ENCODE peak calls at places on chromosomes 6 and 20, in four cellular contexts. One of them, this sample, is unnamed.

GRCh38 chr6:56497270-56497669 is 145.4 kb downstream of the DST start:
- DNase-seq in lower leg skin: no peak
- DNase-seq in BE2C: no peak
- DNase-seq in PC-9: no peak
- DNase-seq in this sample: no peak

GRCh38 chr20:19381947-19382346 is 169.5 kb downstream of the SLC24A3 start:
- DNase-seq in lower leg skin: no peak
- DNase-seq in PC-9: no peak
- DNase-seq in BE2C: no peak
- DNase-seq in this sample: no peak

GRCh38 chr6:48747040-48747439 is 636.0 kb upstream of the PTCHD4 start:
- DNase-seq in PC-9: peak
- DNase-seq in BE2C: no peak
- DNase-seq in lower leg skin: no peak
- DNase-seq in this sample: no peak

GRCh38 chr6:18148304-18149025 is 6.4 kb downstream of the TPMT start:
- DNase-seq in lower leg skin: no peak
- DNase-seq in BE2C: no peak
- DNase-seq in PC-9: peak
- DNase-seq in this sample: no peak

GRCh38 chr20:5665417-5665816 is 84.8 kb upstream of the SHLD1 start:
- DNase-seq in BE2C: no peak
- DNase-seq in lower leg skin: no peak
- DNase-seq in PC-9: no peak
- DNase-seq in this sample: no peak

GRCh38 chr20:2101057-2101934 is at the start of gene STK35:
- DNase-seq in lower leg skin: peak
- DNase-seq in PC-9: peak
- DNase-seq in BE2C: no peak
- DNase-seq in this sample: peak

GRCh38 chr6:10048370-10049297 is 366.2 kb downstream of the TFAP2A start:
- DNase-seq in BE2C: no peak
- DNase-seq in lower leg skin: no peak
- DNase-seq in PC-9: peak
- DNase-seq in this sample: no peak

GRCh38 chr6:158020272-158020711 is 38.6 kb downstream of the SYNJ2 start:
- DNase-seq in lower leg skin: no peak
- DNase-seq in BE2C: no peak
- DNase-seq in PC-9: no peak
- DNase-seq in this sample: no peak

GRCh38 chr6:135936606-135937005 is 85.1 kb downstream of the PDE7B start:
- DNase-seq in BE2C: no peak
- DNase-seq in lower leg skin: no peak
- DNase-seq in PC-9: peak
- DNase-seq in this sample: no peak

GRCh38 chr6:4931530-4932505 is 72.0 kb downstream of the RPP40 start:
- DNase-seq in BE2C: no peak
- DNase-seq in lower leg skin: no peak
- DNase-seq in PC-9: peak
- DNase-seq in this sample: no peak

GRCh38 chr6:168418151-168418551 is 22.8 kb upstream of the SMOC2 start:
- DNase-seq in PC-9: no peak
- DNase-seq in lower leg skin: no peak
- DNase-seq in BE2C: no peak
- DNase-seq in this sample: no peak

DNA sequence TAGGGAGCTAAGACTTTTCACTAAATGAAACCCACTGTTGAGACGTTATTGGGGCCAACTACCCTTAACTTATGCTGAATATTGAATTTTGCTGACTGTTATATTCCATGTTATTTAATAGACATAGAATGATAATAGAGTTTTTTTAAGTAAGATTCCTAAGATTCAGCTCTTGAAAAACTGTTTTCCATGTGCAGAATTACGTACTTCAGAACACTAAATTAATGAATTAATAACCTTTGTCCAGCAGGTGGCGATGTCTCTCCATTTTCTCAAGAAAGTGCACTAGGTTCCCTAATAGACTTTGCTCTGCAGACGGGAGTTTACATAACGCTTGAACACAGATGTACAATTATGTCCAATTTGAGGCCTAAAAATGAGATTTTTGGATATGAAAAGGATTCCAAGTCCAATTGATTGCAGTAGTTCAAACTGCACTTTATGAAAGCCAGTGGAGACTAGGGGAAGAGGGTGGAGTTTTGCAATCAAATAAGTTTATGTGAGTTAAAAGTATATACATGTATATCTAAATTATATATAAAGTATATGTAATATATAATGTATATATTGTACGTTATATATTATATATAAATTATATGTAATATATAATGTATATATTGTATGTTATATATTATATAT is 282.1 kb downstream of the UST start:
- DNase-seq in PC-9: peak
- DNase-seq in BE2C: peak
- DNase-seq in lower leg skin: no peak
- DNase-seq in this sample: peak
- TF ChIP-seq CTCF in PC-9: peak
- TF ChIP-seq CTCF in BE2C: peak
- TF ChIP-seq CTCF in lower leg skin: no peak
- TF ChIP-seq CTCF in this sample: peak

DNA sequence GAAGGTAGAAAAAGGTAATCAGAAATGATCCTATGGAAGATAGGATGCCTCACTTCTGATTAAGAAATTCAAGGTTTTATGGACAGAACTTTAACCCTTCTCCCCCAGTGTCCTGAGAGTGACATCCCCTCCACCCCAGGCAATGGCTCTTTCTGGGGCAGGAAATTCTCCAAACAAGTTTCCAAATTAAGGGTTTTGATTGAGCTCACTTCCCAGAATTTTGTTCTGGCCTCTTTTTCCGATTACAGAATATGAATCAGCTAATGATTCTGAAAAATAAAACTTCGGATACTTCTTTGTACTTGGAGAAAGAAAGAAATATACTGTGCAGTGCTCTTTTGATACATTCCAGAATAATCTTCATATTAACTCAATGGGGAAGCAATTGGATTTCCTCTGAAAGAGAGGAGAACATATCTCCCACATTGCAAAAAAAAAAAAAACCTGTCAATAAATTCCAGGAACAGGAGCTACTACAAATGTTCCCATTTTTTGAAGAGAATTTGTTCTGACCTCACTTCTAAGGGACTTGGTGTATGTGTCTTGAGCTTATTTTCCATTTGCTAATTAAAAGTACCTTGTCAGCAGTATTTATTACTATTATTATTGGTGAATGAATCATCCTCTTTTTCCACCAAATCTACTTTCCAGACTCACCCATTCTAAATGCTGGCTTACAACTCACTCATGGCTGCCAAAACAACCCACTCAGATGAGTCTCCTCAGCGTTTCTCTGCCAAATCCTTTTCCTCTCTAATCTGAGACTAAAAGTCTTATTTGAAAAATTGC is 33.0 kb upstream of the TASP1 start:
- DNase-seq in lower leg skin: no peak
- DNase-seq in PC-9: no peak
- DNase-seq in BE2C: no peak
- DNase-seq in this sample: no peak
- TF ChIP-seq CTCF in lower leg skin: no peak
- TF ChIP-seq CTCF in PC-9: no peak
- TF ChIP-seq CTCF in BE2C: no peak
- TF ChIP-seq CTCF in this sample: no peak

GRCh38 chr20:15705975-15706374 is 867.3 kb downstream of the KIF16B start:
- DNase-seq in PC-9: no peak
- DNase-seq in BE2C: no peak
- DNase-seq in lower leg skin: no peak
- DNase-seq in this sample: no peak

GRCh38 chr20:15703171-15703911 is 869.9 kb downstream of the KIF16B start:
- DNase-seq in lower leg skin: no peak
- DNase-seq in BE2C: no peak
- DNase-seq in PC-9: peak
- DNase-seq in this sample: peak

GRCh38 chr20:15711177-15711576 is 862.1 kb downstream of the KIF16B start:
- DNase-seq in PC-9: no peak
- DNase-seq in lower leg skin: no peak
- DNase-seq in BE2C: no peak
- DNase-seq in this sample: no peak

GRCh38 chr20:15706719-15707118 is 866.5 kb downstream of the KIF16B start:
- DNase-seq in PC-9: no peak
- DNase-seq in BE2C: no peak
- DNase-seq in lower leg skin: no peak
- DNase-seq in this sample: no peak

GRCh38 chr20:15708984-15709598 is 864.2 kb downstream of the KIF16B start:
- DNase-seq in PC-9: no peak
- DNase-seq in lower leg skin: no peak
- DNase-seq in BE2C: peak
- DNase-seq in this sample: peak
- TF ChIP-seq CTCF in PC-9: peak
- TF ChIP-seq CTCF in lower leg skin: no peak
- TF ChIP-seq CTCF in BE2C: peak
- TF ChIP-seq CTCF in this sample: peak

DNA sequence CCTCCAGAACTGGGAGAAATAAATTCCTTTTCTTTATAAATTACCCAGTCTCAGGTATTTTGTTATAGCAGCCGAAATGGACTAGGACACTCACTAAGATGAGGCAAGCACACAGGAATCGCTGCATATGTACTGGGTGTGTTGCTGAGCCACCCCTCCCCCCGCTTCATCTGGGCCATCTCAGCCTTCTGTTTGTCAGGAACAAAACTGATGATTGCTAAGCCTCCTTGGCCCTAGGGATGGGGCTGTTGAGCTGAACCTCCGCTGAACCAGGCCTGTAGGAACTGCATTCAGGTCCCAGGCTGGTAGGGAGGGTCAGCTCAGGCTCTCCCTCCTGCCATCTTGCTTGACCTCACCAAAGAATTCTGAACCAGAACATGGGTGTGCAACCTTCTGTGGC is 108.6 kb downstream of the MAP3K7 start:
- DNase-seq in PC-9: no peak
- DNase-seq in BE2C: no peak
- DNase-seq in lower leg skin: no peak
- DNase-seq in this sample: no peak
- TF ChIP-seq CTCF in PC-9: no peak
- TF ChIP-seq CTCF in BE2C: no peak
- TF ChIP-seq CTCF in lower leg skin: no peak
- TF ChIP-seq CTCF in this sample: no peak

DNA sequence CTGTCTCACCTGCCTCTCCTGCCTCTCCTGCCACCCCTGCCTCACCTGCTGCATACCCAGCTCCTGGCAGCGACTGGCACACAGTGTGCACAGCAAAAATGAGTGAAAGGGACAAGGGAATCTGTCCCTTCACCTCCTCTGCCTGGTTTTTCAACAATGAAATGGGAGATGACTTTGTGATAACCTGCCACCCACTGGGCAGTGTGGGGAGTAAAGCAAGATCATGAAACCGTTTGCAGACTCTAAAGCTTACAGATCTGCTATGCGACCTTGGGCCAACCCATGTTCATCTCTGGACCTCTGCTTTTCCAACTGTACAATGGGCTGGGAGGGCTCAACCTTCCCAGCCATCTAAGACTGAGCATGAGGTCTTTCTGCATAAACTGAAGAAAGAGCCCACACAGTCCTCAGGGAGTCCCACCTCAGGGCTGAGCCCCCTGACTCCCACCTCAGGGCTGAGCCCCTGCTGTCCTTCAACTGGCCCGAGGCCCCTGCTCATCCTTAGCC is 81.1 kb downstream of the RIPOR3 start:
- DNase-seq in lower leg skin: no peak
- DNase-seq in PC-9: no peak
- DNase-seq in BE2C: no peak
- DNase-seq in this sample: no peak
- TF ChIP-seq CTCF in lower leg skin: no peak
- TF ChIP-seq CTCF in PC-9: peak
- TF ChIP-seq CTCF in BE2C: no peak
- TF ChIP-seq CTCF in this sample: peak

GRCh38 chr6:34544052-34544604 is 12.0 kb downstream of the SPDEF start:
- DNase-seq in BE2C: no peak
- DNase-seq in lower leg skin: no peak
- DNase-seq in PC-9: no peak
- DNase-seq in this sample: no peak

GRCh38 chr6:34547921-34548644 is 8.0 kb downstream of the SPDEF start:
- DNase-seq in BE2C: no peak
- DNase-seq in PC-9: no peak
- DNase-seq in lower leg skin: no peak
- DNase-seq in this sample: no peak

GRCh38 chr6:34549056-34549803 is 6.9 kb downstream of the SPDEF start:
- DNase-seq in PC-9: no peak
- DNase-seq in lower leg skin: no peak
- DNase-seq in BE2C: no peak
- DNase-seq in this sample: no peak

GRCh38 chr6:34544776-34545471 is 11.2 kb downstream of the SPDEF start:
- DNase-seq in BE2C: no peak
- DNase-seq in lower leg skin: no peak
- DNase-seq in PC-9: no peak
- DNase-seq in this sample: no peak

DNA sequence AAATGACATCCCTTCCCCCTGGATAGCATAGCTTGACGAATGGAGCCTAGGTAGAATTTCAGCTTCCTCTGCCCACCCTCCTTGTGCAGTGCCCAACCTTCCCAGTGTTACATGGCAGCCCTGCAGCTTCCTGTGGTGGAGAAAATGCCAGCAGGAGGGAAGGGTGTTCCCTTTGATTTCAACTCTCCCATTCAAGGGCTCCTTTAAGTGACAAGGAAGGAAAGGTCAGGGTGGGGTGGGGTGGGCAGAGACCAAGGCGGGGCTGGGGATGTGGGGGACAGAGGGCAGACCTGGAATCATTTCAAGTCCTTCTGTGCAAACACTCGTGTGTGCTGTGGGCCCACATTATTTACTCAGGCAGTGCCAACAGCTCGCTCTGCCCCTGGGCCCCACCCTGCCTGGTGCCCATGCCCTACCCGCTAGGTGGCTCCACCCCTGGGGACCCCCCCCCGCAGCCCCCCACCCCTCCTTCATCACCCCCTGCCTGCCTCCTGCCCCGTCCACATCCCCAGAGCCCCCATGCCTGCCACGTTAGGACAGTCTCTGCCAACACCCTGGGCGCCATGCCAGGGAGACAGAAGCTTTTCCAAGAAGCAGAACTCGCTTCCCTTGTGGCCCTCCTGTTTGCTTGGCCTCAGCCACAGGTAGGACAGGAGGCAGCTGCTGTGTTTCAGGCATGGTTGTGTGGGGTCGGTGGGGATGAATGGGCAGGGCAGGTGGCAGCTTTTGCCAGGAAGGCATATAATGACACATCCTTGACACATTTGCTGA is 9.4 kb downstream of the SPDEF start:
- DNase-seq in BE2C: peak
- DNase-seq in lower leg skin: peak
- DNase-seq in PC-9: peak
- DNase-seq in this sample: no peak
- TF ChIP-seq CTCF in BE2C: no peak
- TF ChIP-seq CTCF in lower leg skin: no peak
- TF ChIP-seq CTCF in PC-9: no peak
- TF ChIP-seq CTCF in this sample: no peak

GRCh38 chr6:120826253-120826652 is 508.0 kb downstream of the TBC1D32 start:
- DNase-seq in lower leg skin: no peak
- DNase-seq in PC-9: peak
- DNase-seq in BE2C: peak
- DNase-seq in this sample: peak
- TF ChIP-seq CTCF in lower leg skin: no peak
- TF ChIP-seq CTCF in PC-9: peak
- TF ChIP-seq CTCF in BE2C: peak
- TF ChIP-seq CTCF in this sample: peak

GRCh38 chr6:44390158-44390683 is 2.7 kb downstream of the CDC5L start:
- DNase-seq in BE2C: no peak
- DNase-seq in lower leg skin: no peak
- DNase-seq in PC-9: no peak
- DNase-seq in this sample: no peak
- TF ChIP-seq CTCF in BE2C: no peak
- TF ChIP-seq CTCF in lower leg skin: no peak
- TF ChIP-seq CTCF in PC-9: no peak
- TF ChIP-seq CTCF in this sample: no peak

This sample was measured in GM12865.